ENCODE peak calls at places on chromosomes 6 and 20, in five cellular contexts. O is PC-3, D is fibroblast of pulmonary artery, M is astrocyte of the spinal cord, Z is choroid plexus epithelial cell. H is an unnamed sample.

GRCh38 chr6:57242505-57242904 is 20.4 kb upstream of the RAB23 start:
- DNase-seq in O (peak; percentile 66), D (peak; percentile 93), M (peak; percentile 93), Z (peak; percentile 97), H (peak; percentile 95)

GRCh38 chr6:125552819-125553218 is 196.6 kb upstream of the HEY2 start:
- DNase-seq in O (no peak), D (no peak), M (no peak), Z (no peak), H (no peak)

GRCh38 chr20:24664266-24664986 is 195.0 kb downstream of the SYNDIG1 start:
- DNase-seq in O (peak; percentile 56), D (no peak), M (no peak), Z (no peak), H (no peak)

GRCh38 chr20:25056601-25057233 is 1.2 kb downstream of the ACSS1 start:
- DNase-seq in O (no peak), D (no peak), M (no peak), Z (no peak), H (no peak)

GRCh38 chr6:107670792-107671199 is 153.3 kb downstream of the SCML4 start:
- DNase-seq in O (peak; percentile 32), D (peak; percentile 75), M (no peak), Z (peak; percentile 60), H (peak; percentile 51)

GRCh38 chr6:118677193-118677592 is 25.8 kb upstream of the CEP85L start:
- DNase-seq in O (no peak), D (peak; percentile 16), M (no peak), Z (no peak), H (no peak)

GRCh38 chr20:62066339-62066982 is 780 bp upstream of the TAF4 start:
- DNase-seq in O (peak; percentile 54), D (peak; percentile 28), M (peak; percentile 44), Z (peak; percentile 36), H (peak; percentile 33)

GRCh38 chr6:102064142-102064541 is 670.6 kb downstream of the GRIK2 start:
- DNase-seq in O (no peak), D (no peak), M (no peak), Z (no peak), H (no peak)

GRCh38 chr6:77910826-77911225 is 258.0 kb downstream of the MEI4 start:
- DNase-seq in O (no peak), D (no peak), M (no peak), Z (no peak), H (no peak)

GRCh38 chr6:7073082-7073783 is 34.5 kb upstream of the RREB1 start:
- DNase-seq in O (no peak), D (no peak), M (no peak), Z (no peak), H (no peak)

GRCh38 chr20:23131766-23132165 is 45.6 kb upstream of the CD93 start:
- DNase-seq in O (no peak), D (no peak), M (no peak), Z (no peak), H (no peak)

GRCh38 chr20:59777321-59777705 is 156.1 kb downstream of the SYCP2 start:
- DNase-seq in O (no peak), D (no peak), M (no peak), Z (no peak), H (no peak)

GRCh38 chr6:157290797-157291196 is 32.5 kb downstream of the TMEM242 start:
- DNase-seq in O (no peak), D (no peak), M (no peak), Z (no peak), H (no peak)

GRCh38 chr20:4150095-4150492 is 134.7 kb upstream of the RNF24 start:
- DNase-seq in O (peak; percentile 41), D (peak; percentile 69), M (peak; percentile 69), Z (peak; percentile 78), H (peak; percentile 67)
- H3K4me3 ChIP-seq in O (peak overlapping the region; percentile 95), D (peak overlapping the region; percentile 83), M (peak overlapping the region; percentile 80), Z (peak overlapping the region; percentile 74), H (peak overlapping the region; percentile 79)

GRCh38 chr6:137967689-137968467 is 100.8 kb downstream of the TNFAIP3 start:
- DNase-seq in O (no peak), D (peak; percentile 66), M (no peak), Z (peak; percentile 56), H (peak; percentile 75)
- H3K4me3 ChIP-seq in O (no peak overlapping the region), D (no peak overlapping the region), M (no peak overlapping the region), Z (no peak overlapping the region), H (no peak overlapping the region)

GRCh38 chr6:127207591-127208120 is 59.0 kb upstream of the RNF146 start:
- DNase-seq in O (peak; percentile 40), D (peak; percentile 58), M (peak; percentile 51), Z (peak; percentile 53), H (peak; percentile 57)
- H3K4me3 ChIP-seq in O (no peak overlapping the region), D (no peak overlapping the region), M (no peak overlapping the region), Z (no peak overlapping the region), H (no peak overlapping the region)

DNA sequence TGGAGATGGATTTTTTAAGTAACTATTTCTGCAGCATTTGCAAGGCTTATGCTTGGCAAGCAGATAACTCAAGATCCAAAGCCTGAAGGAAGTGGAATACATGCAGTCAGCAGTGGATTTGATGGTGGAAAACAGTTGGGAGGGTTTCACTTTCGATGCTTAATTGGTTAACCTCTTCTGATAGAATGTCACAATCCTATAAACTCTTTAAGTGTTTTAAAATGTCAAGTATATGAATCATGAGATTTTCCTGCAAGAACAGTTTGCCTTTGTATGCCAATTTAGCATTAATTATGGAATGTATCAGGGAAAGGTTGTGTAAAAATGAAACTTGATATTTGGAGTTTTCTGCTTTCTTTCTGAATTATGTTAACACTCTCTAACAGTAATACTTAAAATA is 36.6 kb downstream of the NKX2-4 start:
- DNase-seq in O (no peak), D (no peak), M (no peak), Z (peak; percentile 27), H (peak; percentile 15)
- H3K4me3 ChIP-seq in O (no peak overlapping the region), D (no peak overlapping the region), M (no peak overlapping the region), Z (no peak overlapping the region), H (no peak overlapping the region)

GRCh38 chr6:31356946-31357466 is at the start of gene HLA-B:
- DNase-seq in O (peak; percentile 62), D (peak; percentile 86), M (peak; percentile 71), Z (peak; percentile 89), H (peak; percentile 85)

GRCh38 chr6:31359556-31359955 is 2.6 kb upstream of the HLA-B start:
- DNase-seq in O (no peak), D (no peak), M (no peak), Z (no peak), H (no peak)

GRCh38 chr6:31355540-31355988 is 1.4 kb downstream of the HLA-B start:
- DNase-seq in O (no peak), D (no peak), M (no peak), Z (no peak), H (no peak)

GRCh38 chr6:31356216-31356945 is 598 bp downstream of the HLA-B start:
- DNase-seq in O (peak; percentile 9), D (peak; percentile 25), M (no peak), Z (peak; percentile 19), H (peak; percentile 1)

GRCh38 chr6:31358302-31358701 is 1.3 kb upstream of the HLA-B start:
- DNase-seq in O (no peak), D (no peak), M (no peak), Z (no peak), H (no peak)
- H3K4me3 ChIP-seq in O (no peak overlapping the region), D (no peak overlapping the region), M (no peak overlapping the region), Z (no peak overlapping the region), H (no peak overlapping the region)

DNA sequence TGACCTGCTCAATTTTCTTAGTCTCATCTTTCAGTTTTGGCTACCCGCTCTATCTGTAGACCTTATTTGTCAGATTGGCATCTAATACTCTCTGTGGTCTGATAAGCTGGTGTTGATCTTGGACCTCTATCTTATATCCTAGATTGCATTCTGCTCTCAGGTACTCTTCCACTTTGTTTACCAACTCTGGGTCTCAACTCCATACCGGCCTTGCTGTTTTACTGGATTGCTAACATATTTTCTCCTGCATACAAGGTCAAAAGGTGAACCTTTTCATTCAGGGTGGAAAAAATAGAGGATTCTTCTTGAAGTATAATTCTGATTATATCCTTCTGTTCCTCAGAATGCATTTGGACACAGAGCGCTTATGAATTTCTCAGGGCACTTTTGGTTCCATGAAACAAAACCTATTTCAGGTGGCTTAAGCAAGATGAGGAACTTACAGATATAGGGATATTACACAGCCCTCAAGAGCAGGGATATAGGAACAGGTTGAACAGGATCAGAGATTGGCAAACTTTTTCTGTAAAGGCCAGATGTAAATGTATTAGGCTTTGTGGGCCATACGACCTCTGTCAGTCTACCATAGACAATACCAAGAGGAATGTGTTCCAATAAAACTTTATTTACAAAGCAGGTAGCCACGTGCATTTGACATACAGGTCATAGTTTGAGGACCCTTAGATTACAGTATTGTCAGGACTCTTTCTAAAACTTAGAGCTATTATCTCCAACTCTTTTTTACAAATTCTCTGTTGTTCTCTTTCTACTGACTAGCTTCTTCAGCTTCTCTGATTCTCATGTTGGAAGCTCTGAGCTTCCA is 2.5 kb upstream of the SH3BGRL2 start:
- DNase-seq in O (no peak), D (no peak), M (no peak), Z (no peak), H (no peak)
- H3K4me3 ChIP-seq in O (no peak overlapping the region), D (no peak overlapping the region), M (no peak overlapping the region), Z (no peak overlapping the region), H (no peak overlapping the region)

H was measured in fibroblast of the aortic adventitia.